ENCODE peak calls at places on chromosomes 4 and X, in five cellular contexts. One of them, this sample, is unnamed.

GRCh38 chr4:185254434-185254833 is 45.0 kb downstream of the SNX25 start:
- DNase-seq in HFF-Myc: no peak
- DNase-seq in HCT116: no peak
- DNase-seq in left lung: no peak
- DNase-seq in fibroblast of the aortic adventitia: no peak
- DNase-seq in this sample: peak

GRCh38 chr4:167930171-167930570 is 162.2 kb upstream of the ANXA10 start:
- DNase-seq in left lung: no peak
- DNase-seq in HCT116: no peak
- DNase-seq in HFF-Myc: no peak
- DNase-seq in fibroblast of the aortic adventitia: no peak
- DNase-seq in this sample: no peak

GRCh38 chrX:107982356-107982755 is at the start of gene TEX13B:
- DNase-seq in HFF-Myc: no peak
- DNase-seq in HCT116: no peak
- DNase-seq in fibroblast of the aortic adventitia: no peak
- DNase-seq in left lung: no peak
- DNase-seq in this sample: no peak

GRCh38 chr4:86508436-86508835 is 85.7 kb upstream of the PTPN13 start:
- DNase-seq in HFF-Myc: peak
- DNase-seq in HCT116: no peak
- DNase-seq in left lung: no peak
- DNase-seq in fibroblast of the aortic adventitia: peak
- DNase-seq in this sample: peak

GRCh38 chrX:31540313-31540712 is 468.5 kb upstream of the FTHL17 start:
- DNase-seq in HCT116: no peak
- DNase-seq in fibroblast of the aortic adventitia: no peak
- DNase-seq in left lung: no peak
- DNase-seq in HFF-Myc: no peak
- DNase-seq in this sample: no peak

GRCh38 chrX:80216086-80216485 is 201.5 kb downstream of the TBX22 start:
- DNase-seq in fibroblast of the aortic adventitia: peak
- DNase-seq in HCT116: no peak
- DNase-seq in left lung: no peak
- DNase-seq in HFF-Myc: no peak
- DNase-seq in this sample: no peak

GRCh38 chr4:17111959-17112659 is 213.7 kb upstream of the LDB2 start:
- DNase-seq in fibroblast of the aortic adventitia: no peak
- DNase-seq in HCT116: no peak
- DNase-seq in left lung: no peak
- DNase-seq in HFF-Myc: no peak
- DNase-seq in this sample: peak

GRCh38 chr4:173642509-173642908 is 112.5 kb upstream of the HAND2 start:
- DNase-seq in HCT116: no peak
- DNase-seq in HFF-Myc: no peak
- DNase-seq in left lung: no peak
- DNase-seq in fibroblast of the aortic adventitia: no peak
- DNase-seq in this sample: no peak

GRCh38 chr4:41257257-41257900 is 651 bp downstream of the UCHL1 start:
- DNase-seq in HFF-Myc: no peak
- DNase-seq in left lung: peak
- DNase-seq in fibroblast of the aortic adventitia: peak
- DNase-seq in HCT116: no peak
- DNase-seq in this sample: peak

GRCh38 chr4:76595435-76595834 is 160.4 kb downstream of the SHROOM3 start:
- DNase-seq in fibroblast of the aortic adventitia: no peak
- DNase-seq in HCT116: no peak
- DNase-seq in HFF-Myc: no peak
- DNase-seq in left lung: no peak
- DNase-seq in this sample: no peak

GRCh38 chrX:69556094-69557011 is 52.2 kb downstream of the NALF2 start:
- DNase-seq in left lung: no peak
- DNase-seq in HCT116: peak
- DNase-seq in fibroblast of the aortic adventitia: peak
- DNase-seq in HFF-Myc: peak
- DNase-seq in this sample: peak

GRCh38 chr4:39043058-39043696 is 11.0 kb upstream of the TMEM156 start:
- DNase-seq in fibroblast of the aortic adventitia: peak
- DNase-seq in HCT116: no peak
- DNase-seq in left lung: no peak
- DNase-seq in HFF-Myc: no peak
- DNase-seq in this sample: peak

GRCh38 chr4:69470561-69470960 is 25.1 kb downstream of the UGT2B4 start:
- DNase-seq in HFF-Myc: no peak
- DNase-seq in left lung: no peak
- DNase-seq in HCT116: no peak
- DNase-seq in fibroblast of the aortic adventitia: no peak
- DNase-seq in this sample: no peak

GRCh38 chrX:54043084-54043483 is 1.2 kb downstream of the PHF8 start:
- DNase-seq in HCT116: no peak
- DNase-seq in HFF-Myc: no peak
- DNase-seq in left lung: no peak
- DNase-seq in fibroblast of the aortic adventitia: no peak
- DNase-seq in this sample: no peak

GRCh38 chrX:52359614-52360232 is 9.1 kb upstream of the XAGE2 start:
- DNase-seq in HFF-Myc: no peak
- DNase-seq in HCT116: no peak
- DNase-seq in fibroblast of the aortic adventitia: peak
- DNase-seq in left lung: no peak
- DNase-seq in this sample: peak

GRCh38 chr4:25065451-25065850 is 34.7 kb upstream of the LGI2 start:
- DNase-seq in left lung: no peak
- DNase-seq in fibroblast of the aortic adventitia: no peak
- DNase-seq in HCT116: no peak
- DNase-seq in HFF-Myc: no peak
- DNase-seq in this sample: no peak

GRCh38 chrX:75156537-75156945 is 458 bp upstream of the ABCB7 start:
- DNase-seq in HCT116: no peak
- DNase-seq in left lung: no peak
- DNase-seq in fibroblast of the aortic adventitia: peak
- DNase-seq in HFF-Myc: no peak
- DNase-seq in this sample: peak

GRCh38 chrX:46433892-46434291 is 111.3 kb downstream of the ZNF674 start:
- DNase-seq in left lung: no peak
- DNase-seq in HFF-Myc: no peak
- DNase-seq in HCT116: no peak
- DNase-seq in fibroblast of the aortic adventitia: peak
- DNase-seq in this sample: peak

GRCh38 chr4:152919826-152920225 is 16.3 kb upstream of the FHDC1 start:
- DNase-seq in fibroblast of the aortic adventitia: no peak
- DNase-seq in left lung: no peak
- DNase-seq in HFF-Myc: no peak
- DNase-seq in HCT116: no peak
- DNase-seq in this sample: no peak

GRCh38 chr4:145545538-145546224 is 64.0 kb downstream of the SMAD1 start:
- DNase-seq in left lung: no peak
- DNase-seq in fibroblast of the aortic adventitia: peak
- DNase-seq in HCT116: peak
- DNase-seq in HFF-Myc: peak
- DNase-seq in this sample: peak

GRCh38 chr4:3527914-3528876 is 4.0 kb downstream of the LRPAP1 start:
- DNase-seq in left lung: peak
- DNase-seq in HFF-Myc: no peak
- DNase-seq in fibroblast of the aortic adventitia: no peak
- DNase-seq in HCT116: no peak
- DNase-seq in this sample: no peak

GRCh38 chr4:3413217-3413671 is 28.5 kb upstream of the HGFAC start:
- DNase-seq in HFF-Myc: no peak
- DNase-seq in fibroblast of the aortic adventitia: no peak
- DNase-seq in left lung: peak
- DNase-seq in HCT116: no peak
- DNase-seq in this sample: no peak

GRCh38 chr4:6876440-6876839 is 33.2 kb upstream of the TBC1D14 start:
- DNase-seq in fibroblast of the aortic adventitia: peak
- DNase-seq in HCT116: no peak
- DNase-seq in HFF-Myc: no peak
- DNase-seq in left lung: no peak
- DNase-seq in this sample: no peak

GRCh38 chrX:106932492-106932923 is 12.3 kb downstream of the CLDN2 start:
- DNase-seq in left lung: no peak
- DNase-seq in HFF-Myc: no peak
- DNase-seq in fibroblast of the aortic adventitia: peak
- DNase-seq in HCT116: no peak
- DNase-seq in this sample: peak

GRCh38 chr4:52880994-52881393 is 18.9 kb downstream of the RASL11B start:
- DNase-seq in fibroblast of the aortic adventitia: no peak
- DNase-seq in left lung: no peak
- DNase-seq in HCT116: no peak
- DNase-seq in HFF-Myc: no peak
- DNase-seq in this sample: no peak

GRCh38 chr4:42328978-42329377 is 68.3 kb upstream of the SHISA3 start:
- DNase-seq in HCT116: no peak
- DNase-seq in fibroblast of the aortic adventitia: no peak
- DNase-seq in left lung: no peak
- DNase-seq in HFF-Myc: no peak
- DNase-seq in this sample: no peak

GRCh38 chr4:184126800-184127199 is 90.9 kb downstream of the ENPP6 start:
- DNase-seq in HCT116: no peak
- DNase-seq in fibroblast of the aortic adventitia: no peak
- DNase-seq in left lung: no peak
- DNase-seq in HFF-Myc: no peak
- DNase-seq in this sample: no peak

GRCh38 chr4:56467284-56468096 is at the start of gene SRP72:
- DNase-seq in HCT116: peak
- DNase-seq in left lung: peak
- DNase-seq in fibroblast of the aortic adventitia: peak
- DNase-seq in HFF-Myc: peak
- DNase-seq in this sample: peak

DNA sequence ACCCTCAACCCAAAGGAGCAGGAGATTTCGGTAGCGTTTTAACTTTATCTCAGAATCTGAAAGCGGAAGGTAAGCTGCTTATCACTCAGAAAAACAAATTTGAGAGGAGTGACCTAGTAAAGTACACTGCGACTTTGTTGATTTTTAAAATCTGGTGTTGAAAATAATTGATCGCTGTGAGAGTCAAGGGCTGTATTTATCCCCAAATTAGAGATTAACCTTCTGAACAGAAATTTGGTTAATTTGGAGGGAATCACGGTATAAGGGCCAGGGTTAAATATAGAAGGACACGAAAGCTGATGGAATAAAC is 212 bp downstream of the CLCN4 start:
- DNase-seq in HCT116: no peak
- DNase-seq in HFF-Myc: no peak
- DNase-seq in left lung: no peak
- DNase-seq in fibroblast of the aortic adventitia: no peak
- DNase-seq in this sample: no peak
- H3K4me3 ChIP-seq in HCT116: peak
- H3K4me3 ChIP-seq in HFF-Myc: no peak
- H3K4me3 ChIP-seq in left lung: peak
- H3K4me3 ChIP-seq in fibroblast of the aortic adventitia: peak
- H3K4me3 ChIP-seq in this sample: peak

GRCh38 chrX:14344172-14344940 is 185.0 kb upstream of the GLRA2 start:
- DNase-seq in HCT116: no peak
- DNase-seq in fibroblast of the aortic adventitia: no peak
- DNase-seq in left lung: no peak
- DNase-seq in HFF-Myc: no peak
- DNase-seq in this sample: no peak
- TF ChIP-seq CTCF in HCT116: peak
- TF ChIP-seq CTCF in fibroblast of the aortic adventitia: peak
- TF ChIP-seq CTCF in left lung: no peak
- TF ChIP-seq CTCF in HFF-Myc: no peak
- TF ChIP-seq CTCF in this sample: no peak

GRCh38 chrX:143165778-143166177 is 140.1 kb downstream of the SPANXN4 start:
- DNase-seq in HCT116: no peak
- DNase-seq in fibroblast of the aortic adventitia: no peak
- DNase-seq in left lung: no peak
- DNase-seq in HFF-Myc: no peak
- DNase-seq in this sample: no peak

GRCh38 chrX:143171703-143172102 is 146.0 kb downstream of the SPANXN4 start:
- DNase-seq in left lung: no peak
- DNase-seq in fibroblast of the aortic adventitia: no peak
- DNase-seq in HFF-Myc: no peak
- DNase-seq in HCT116: no peak
- DNase-seq in this sample: no peak
- H3K4me3 ChIP-seq in left lung: no peak
- H3K4me3 ChIP-seq in fibroblast of the aortic adventitia: no peak
- H3K4me3 ChIP-seq in HFF-Myc: no peak
- H3K4me3 ChIP-seq in HCT116: no peak
- H3K4me3 ChIP-seq in this sample: no peak

GRCh38 chr4:55396305-55397023 is 707 bp downstream of the TMEM165 start:
- DNase-seq in fibroblast of the aortic adventitia: peak
- DNase-seq in HCT116: no peak
- DNase-seq in HFF-Myc: no peak
- DNase-seq in left lung: peak
- DNase-seq in this sample: peak

GRCh38 chr4:55397024-55397520 is 1.3 kb downstream of the TMEM165 start:
- DNase-seq in fibroblast of the aortic adventitia: no peak
- DNase-seq in HCT116: no peak
- DNase-seq in HFF-Myc: no peak
- DNase-seq in left lung: no peak
- DNase-seq in this sample: peak

GRCh38 chr4:55395529-55396304 is at the start of gene TMEM165:
- DNase-seq in fibroblast of the aortic adventitia: peak
- DNase-seq in HFF-Myc: no peak
- DNase-seq in left lung: peak
- DNase-seq in HCT116: peak
- DNase-seq in this sample: peak

GRCh38 chr4:55393461-55394320 is 2.1 kb upstream of the TMEM165 start:
- DNase-seq in HFF-Myc: no peak
- DNase-seq in fibroblast of the aortic adventitia: peak
- DNase-seq in HCT116: no peak
- DNase-seq in left lung: no peak
- DNase-seq in this sample: no peak

GRCh38 chr4:55395218-55395528 is 584 bp upstream of the TMEM165 start:
- DNase-seq in fibroblast of the aortic adventitia: no peak
- DNase-seq in left lung: no peak
- DNase-seq in HFF-Myc: no peak
- DNase-seq in HCT116: no peak
- DNase-seq in this sample: no peak
- TF ChIP-seq CTCF in fibroblast of the aortic adventitia: peak
- TF ChIP-seq CTCF in left lung: no peak
- TF ChIP-seq CTCF in HFF-Myc: no peak
- TF ChIP-seq CTCF in HCT116: peak
- TF ChIP-seq CTCF in this sample: no peak

GRCh38 chr4:74793757-74794340 is 474 bp downstream of the BTC start:
- DNase-seq in left lung: peak
- DNase-seq in HFF-Myc: no peak
- DNase-seq in fibroblast of the aortic adventitia: peak
- DNase-seq in HCT116: no peak
- DNase-seq in this sample: peak
- H3K4me3 ChIP-seq in left lung: peak
- H3K4me3 ChIP-seq in HFF-Myc: peak
- H3K4me3 ChIP-seq in fibroblast of the aortic adventitia: peak
- H3K4me3 ChIP-seq in HCT116: peak
- H3K4me3 ChIP-seq in this sample: peak

This sample was measured in choroid plexus epithelial cell.